ENCODE peak calls at places on chromosomes 11 and 22, in six cellular contexts. One of them, this sample, is unnamed.

GRCh38 chr11:33291004-33291777 is 34.0 kb downstream of the HIPK3 start:
- DNase-seq in brain pericyte: no peak
- DNase-seq in HTR-8/SVneo: no peak
- DNase-seq in Caco-2: no peak
- DNase-seq in bronchial epithelial cell: no peak
- DNase-seq in iPS-NIHi11: no peak
- DNase-seq in this sample: no peak

GRCh38 chr11:128481135-128481534 is 106.2 kb downstream of the ETS1 start:
- DNase-seq in brain pericyte: peak; percentile 58
- DNase-seq in HTR-8/SVneo: peak; percentile 49
- DNase-seq in Caco-2: no peak
- DNase-seq in bronchial epithelial cell: no peak
- DNase-seq in iPS-NIHi11: no peak
- DNase-seq in this sample: no peak

GRCh38 chr11:1879941-1880720 is 11.6 kb downstream of the PRR33 start:
- DNase-seq in brain pericyte: no peak
- DNase-seq in HTR-8/SVneo: no peak
- DNase-seq in Caco-2: no peak
- DNase-seq in bronchial epithelial cell: no peak
- DNase-seq in iPS-NIHi11: peak; percentile 12
- DNase-seq in this sample: no peak

GRCh38 chr22:19970479-19971275 is 29.1 kb upstream of the TXNRD2 start:
- DNase-seq in brain pericyte: no peak
- DNase-seq in HTR-8/SVneo: peak; percentile 72
- DNase-seq in Caco-2: peak; percentile 67
- DNase-seq in bronchial epithelial cell: peak; percentile 35
- DNase-seq in iPS-NIHi11: peak; percentile 76
- DNase-seq in this sample: no peak

GRCh38 chr11:96324912-96325311 is 18.1 kb downstream of the MAML2 start:
- DNase-seq in brain pericyte: no peak
- DNase-seq in HTR-8/SVneo: peak; percentile 74
- DNase-seq in Caco-2: no peak
- DNase-seq in bronchial epithelial cell: peak; percentile 84
- DNase-seq in iPS-NIHi11: peak; percentile 35
- DNase-seq in this sample: no peak

GRCh38 chr11:28836285-28837081 is 728.3 kb downstream of the METTL15 start:
- DNase-seq in brain pericyte: no peak
- DNase-seq in HTR-8/SVneo: peak; percentile 34
- DNase-seq in Caco-2: peak; percentile 34
- DNase-seq in bronchial epithelial cell: peak; percentile 97
- DNase-seq in iPS-NIHi11: peak; percentile 23
- DNase-seq in this sample: peak; percentile 89

GRCh38 chr11:43736502-43737193 is 56.1 kb downstream of the HSD17B12 start:
- DNase-seq in brain pericyte: peak; percentile 27
- DNase-seq in HTR-8/SVneo: no peak
- DNase-seq in Caco-2: no peak
- DNase-seq in bronchial epithelial cell: peak; percentile 29
- DNase-seq in iPS-NIHi11: no peak
- DNase-seq in this sample: peak; percentile 70

GRCh38 chr11:118957549-118957948 is 1.5 kb downstream of the UPK2 start:
- DNase-seq in brain pericyte: no peak
- DNase-seq in HTR-8/SVneo: no peak
- DNase-seq in Caco-2: no peak
- DNase-seq in bronchial epithelial cell: no peak
- DNase-seq in iPS-NIHi11: no peak
- DNase-seq in this sample: no peak

GRCh38 chr22:39382410-39382809 is 17.2 kb upstream of the TAB1 start:
- DNase-seq in brain pericyte: no peak
- DNase-seq in HTR-8/SVneo: no peak
- DNase-seq in Caco-2: no peak
- DNase-seq in bronchial epithelial cell: no peak
- DNase-seq in iPS-NIHi11: no peak
- DNase-seq in this sample: no peak

GRCh38 chr11:61513143-61513740 is 4.7 kb downstream of the LRRC10B start:
- DNase-seq in brain pericyte: no peak
- DNase-seq in HTR-8/SVneo: no peak
- DNase-seq in Caco-2: peak; percentile 79
- DNase-seq in bronchial epithelial cell: no peak
- DNase-seq in iPS-NIHi11: no peak
- DNase-seq in this sample: no peak

GRCh38 chr11:100810146-100810545 is 123.1 kb downstream of the ARHGAP42 start:
- DNase-seq in brain pericyte: no peak
- DNase-seq in HTR-8/SVneo: peak; percentile 35
- DNase-seq in Caco-2: no peak
- DNase-seq in bronchial epithelial cell: peak; percentile 41
- DNase-seq in iPS-NIHi11: no peak
- DNase-seq in this sample: peak; percentile 89